ENCODE peak calls at places on chromosomes 12 and 14, in ten cellular contexts. A, G, Z, W, H, R, J, U, K and C are unnamed samples.

GRCh38 chr14:74085047-74085637 is 386 bp downstream of the LIN52 start:
- DNase-seq in A (peak), G (peak), Z (peak), W (no peak), H (peak), R (no peak), J (no peak), U (no peak), K (no peak), C (no peak)

GRCh38 chr12:58443273-58443980 is 476.9 kb downstream of the LRIG3 start:
- DNase-seq in A (no peak), G (peak), Z (peak), W (no peak), H (no peak), R (peak), J (no peak), U (peak), K (no peak), C (no peak)

GRCh38 chr14:98189521-98189920 is 1082.5 kb downstream of the BCL11B start:
- DNase-seq in A (no peak), G (no peak), Z (peak), W (peak), H (no peak), R (no peak), J (no peak), U (no peak), K (no peak), C (peak)

GRCh38 chr12:126437934-126438333 is 1372.7 kb downstream of the AACS start:
- DNase-seq in A (no peak), G (no peak), Z (no peak), W (no peak), H (no peak), R (no peak), J (no peak), U (no peak), K (no peak), C (no peak)

GRCh38 chr12:5785601-5786000 is 159.5 kb downstream of the ANO2 start:
- DNase-seq in A (no peak), G (no peak), Z (no peak), W (no peak), H (no peak), R (no peak), J (no peak), U (no peak), K (no peak), C (no peak)

GRCh38 chr12:28340261-28340660 is 150.0 kb downstream of the CCDC91 start:
- DNase-seq in A (no peak), G (no peak), Z (no peak), W (no peak), H (no peak), R (peak), J (no peak), U (no peak), K (no peak), C (no peak)

GRCh38 chr12:52358575-52359350 is 8.5 kb downstream of the KRT85 start:
- DNase-seq in A (no peak), G (peak), Z (peak), W (no peak), H (peak), R (no peak), J (no peak), U (no peak), K (no peak), C (no peak)

GRCh38 chr12:49933793-49934192 is 16.7 kb upstream of the AQP2 start:
- DNase-seq in A (no peak), G (no peak), Z (no peak), W (no peak), H (no peak), R (peak), J (no peak), U (no peak), K (no peak), C (no peak)

GRCh38 chr12:42589465-42590323 is at the start of gene PRICKLE1:
- DNase-seq in A (peak), G (no peak), Z (peak), W (no peak), H (peak), R (peak), J (peak), U (no peak), K (no peak), C (no peak)

GRCh38 chr14:99995700-99996356 is 69.4 kb upstream of the EVL start:
- DNase-seq in A (peak), G (no peak), Z (peak), W (no peak), H (peak), R (peak), J (peak), U (peak), K (peak), C (peak)

GRCh38 chr12:90712671-90713070 is 242.3 kb downstream of the CCER1 start:
- DNase-seq in A (no peak), G (no peak), Z (no peak), W (no peak), H (peak), R (no peak), J (no peak), U (peak), K (no peak), C (no peak)

GRCh38 chr14:29243355-29243754 is 476.8 kb downstream of the FOXG1 start:
- DNase-seq in A (no peak), G (peak), Z (no peak), W (no peak), H (no peak), R (peak), J (no peak), U (no peak), K (no peak), C (no peak)

GRCh38 chr14:26594756-26595545 is 2.9 kb downstream of the NOVA1 start:
- DNase-seq in A (no peak), G (no peak), Z (no peak), W (no peak), H (no peak), R (no peak), J (no peak), U (no peak), K (no peak), C (no peak)

GRCh38 chr12:68375701-68376469 is 43.7 kb upstream of the MDM1 start:
- DNase-seq in A (no peak), G (no peak), Z (peak), W (no peak), H (no peak), R (peak), J (no peak), U (no peak), K (no peak), C (no peak)

GRCh38 chr12:50925342-50925651 is 27.0 kb upstream of the HIGD1C start:
- DNase-seq in A (no peak), G (no peak), Z (no peak), W (no peak), H (no peak), R (peak), J (no peak), U (no peak), K (no peak), C (no peak)

GRCh38 chr14:24556756-24557155 is 19.3 kb downstream of the CTSG start:
- DNase-seq in A (no peak), G (no peak), Z (no peak), W (no peak), H (no peak), R (no peak), J (no peak), U (no peak), K (no peak), C (no peak)

GRCh38 chr12:3869860-3870259 is 3.3 kb downstream of the PARP11 start:
- DNase-seq in A (no peak), G (no peak), Z (peak), W (no peak), H (no peak), R (no peak), J (no peak), U (no peak), K (no peak), C (no peak)

GRCh38 chr12:110102255-110102654 is 21.9 kb upstream of the IFT81 start:
- DNase-seq in A (peak), G (peak), Z (peak), W (peak), H (peak), R (peak), J (no peak), U (peak), K (no peak), C (no peak)

GRCh38 chr14:24960816-24961215 is 89.1 kb downstream of the STXBP6 start:
- DNase-seq in A (no peak), G (no peak), Z (no peak), W (no peak), H (no peak), R (peak), J (no peak), U (no peak), K (no peak), C (no peak)